ENCODE peak calls at places on chromosomes 1 and 21, in four cellular contexts. K, P, J and Y are unnamed samples.

GRCh38 chr1:6365047-6365446 is 28.5 kb downstream of the ACOT7 start:
- DNase-seq in J (no peak), P (no peak), K (no peak), Y (no peak)

GRCh38 chr1:230377851-230378250 is 48.3 kb downstream of the PGBD5 start:
- DNase-seq in P (no peak), J (no peak), K (no peak), Y (no peak)

GRCh38 chr1:58981392-58981791 is 197.5 kb upstream of the JUN start:
- DNase-seq in K (no peak), P (no peak), J (no peak), Y (peak)

GRCh38 chr21:33978585-33978984 is 63.0 kb upstream of the ATP5PO start:
- DNase-seq in K (no peak), P (no peak), J (no peak), Y (no peak)

GRCh38 chr1:20366076-20366765 is 75.5 kb downstream of the VWA5B1 start:
- DNase-seq in J (no peak), K (peak), P (no peak), Y (no peak)

GRCh38 chr1:13911697-13912619 is 212.0 kb downstream of the PRDM2 start:
- DNase-seq in J (peak), P (no peak), K (no peak), Y (no peak)

GRCh38 chr1:20380175-20380574 is 89.5 kb downstream of the VWA5B1 start:
- DNase-seq in J (no peak), P (no peak), K (no peak), Y (no peak)

GRCh38 chr1:77900687-77901293 is 12.4 kb downstream of the NEXN start:
- DNase-seq in J (peak), K (no peak), P (peak), Y (peak)

GRCh38 chr1:8944006-8944405 is 1.7 kb upstream of the CA6 start:
- DNase-seq in K (no peak), J (no peak), P (no peak), Y (no peak)

GRCh38 chr21:46052703-46053651 is 44.9 kb upstream of the COL6A2 start:
- DNase-seq in J (no peak), P (no peak), K (no peak), Y (no peak)

GRCh38 chr1:230618537-230618936 is 23.7 kb upstream of the COG2 start:
- DNase-seq in P (no peak), J (no peak), K (no peak), Y (no peak)

GRCh38 chr1:191320062-191320461 is 838.2 kb upstream of the RGS18 start:
- DNase-seq in K (no peak), P (no peak), J (no peak), Y (no peak)

GRCh38 chr1:218380125-218380977 is 35.2 kb downstream of the TGFB2 start:
- DNase-seq in P (peak), K (no peak), J (no peak), Y (no peak)

GRCh38 chr21:32538147-32538792 is 47.1 kb downstream of the TCP10L start:
- DNase-seq in K (no peak), J (no peak), P (no peak), Y (peak)

GRCh38 chr1:61238371-61238689 is 156.0 kb downstream of the NFIA start:
- DNase-seq in J (no peak), K (no peak), P (no peak), Y (no peak)

GRCh38 chr1:53544731-53545515 is 85.7 kb downstream of the DMRTB1 start:
- DNase-seq in J (no peak), K (no peak), P (no peak), Y (no peak)

GRCh38 chr1:119546641-119547040 is 39.6 kb downstream of the HSD3B1 start:
- DNase-seq in P (no peak), K (no peak), J (no peak), Y (no peak)

GRCh38 chr1:205570796-205571537 is 60.8 kb downstream of the ELK4 start:
- DNase-seq in K (peak), P (no peak), J (no peak), Y (no peak)

GRCh38 chr21:31124005-31124404 is 85.7 kb upstream of the KRTAP19-8 start:
- DNase-seq in J (no peak), K (no peak), P (no peak), Y (peak)

GRCh38 chr1:237857455-237857854 is 33.3 kb downstream of the ZP4 start:
- DNase-seq in P (no peak), K (no peak), J (no peak), Y (no peak)

GRCh38 chr1:112389689-112390088 is 6.3 kb upstream of the CTTNBP2NL start:
- DNase-seq in P (peak), J (no peak), K (no peak), Y (no peak)

GRCh38 chr1:69993787-69994186 is 211.6 kb downstream of the LRRC40 start:
- DNase-seq in J (no peak), K (no peak), P (no peak), Y (no peak)

GRCh38 chr1:41914515-41914914 is 4.2 kb downstream of the HIVEP3 start:
- DNase-seq in J (no peak), K (no peak), P (no peak), Y (no peak)

GRCh38 chr1:18009061-18009728 is 98.4 kb upstream of the IGSF21 start:
- DNase-seq in K (peak), J (no peak), P (no peak), Y (no peak)

GRCh38 chr1:201455098-201455497 is 13.9 kb downstream of the PHLDA3 start:
- DNase-seq in K (no peak), J (no peak), P (no peak), Y (no peak)

GRCh38 chr1:63898428-63899220 is 124.8 kb downstream of the ROR1 start:
- DNase-seq in P (no peak), K (no peak), J (no peak), Y (no peak)

GRCh38 chr1:226351709-226352108 is 42.7 kb upstream of the LIN9 start:
- DNase-seq in P (no peak), K (no peak), J (no peak), Y (no peak)

GRCh38 chr21:45014747-45015468 is 59.5 kb upstream of the ADARB1 start:
- DNase-seq in K (no peak), J (no peak), P (no peak), Y (no peak)

GRCh38 chr1:204726478-204726877 is 40.9 kb upstream of the LRRN2 start:
- DNase-seq in P (peak), K (peak), J (no peak), Y (no peak)

GRCh38 chr1:30028283-30028682 is 695.1 kb downstream of the MATN1 start:
- DNase-seq in P (no peak), K (no peak), J (no peak), Y (no peak)

GRCh38 chr21:46081862-46082637 is 15.9 kb upstream of the COL6A2 start:
- DNase-seq in J (no peak), K (no peak), P (no peak), Y (no peak)

GRCh38 chr1:211579434-211580302 is 707 bp upstream of the SLC30A1 start:
- DNase-seq in P (peak), K (no peak), J (no peak), Y (peak)

GRCh38 chr21:26506951-26507350 is 66.1 kb downstream of the CYYR1 start:
- DNase-seq in P (no peak), J (no peak), K (no peak), Y (no peak)

GRCh38 chr1:30196457-30196856 is 526.9 kb downstream of the MATN1 start:
- DNase-seq in J (no peak), P (no peak), K (no peak), Y (no peak)

GRCh38 chr1:175373786-175374623 is 181.4 kb upstream of the KIAA0040 start:
- DNase-seq in K (peak), J (no peak), P (peak), Y (peak)

GRCh38 chr1:207017615-207018559 is 14.7 kb downstream of the C1orf116 start:
- DNase-seq in J (no peak), P (no peak), K (no peak), Y (no peak)

GRCh38 chr1:153190373-153190772 is 12.9 kb upstream of the LELP1 start:
- DNase-seq in K (no peak), P (no peak), J (no peak), Y (no peak)

GRCh38 chr1:182087951-182088350 is 26.4 kb upstream of the ZNF648 start:
- DNase-seq in J (no peak), P (no peak), K (no peak), Y (no peak)

GRCh38 chr21:42524341-42525227 is 10.9 kb downstream of the SLC37A1 start:
- DNase-seq in P (peak), J (peak), K (peak), Y (no peak)
- TF ChIP-seq SUZ12 in P (no peak), J (no peak), K (no peak), Y (no peak)

DNA sequence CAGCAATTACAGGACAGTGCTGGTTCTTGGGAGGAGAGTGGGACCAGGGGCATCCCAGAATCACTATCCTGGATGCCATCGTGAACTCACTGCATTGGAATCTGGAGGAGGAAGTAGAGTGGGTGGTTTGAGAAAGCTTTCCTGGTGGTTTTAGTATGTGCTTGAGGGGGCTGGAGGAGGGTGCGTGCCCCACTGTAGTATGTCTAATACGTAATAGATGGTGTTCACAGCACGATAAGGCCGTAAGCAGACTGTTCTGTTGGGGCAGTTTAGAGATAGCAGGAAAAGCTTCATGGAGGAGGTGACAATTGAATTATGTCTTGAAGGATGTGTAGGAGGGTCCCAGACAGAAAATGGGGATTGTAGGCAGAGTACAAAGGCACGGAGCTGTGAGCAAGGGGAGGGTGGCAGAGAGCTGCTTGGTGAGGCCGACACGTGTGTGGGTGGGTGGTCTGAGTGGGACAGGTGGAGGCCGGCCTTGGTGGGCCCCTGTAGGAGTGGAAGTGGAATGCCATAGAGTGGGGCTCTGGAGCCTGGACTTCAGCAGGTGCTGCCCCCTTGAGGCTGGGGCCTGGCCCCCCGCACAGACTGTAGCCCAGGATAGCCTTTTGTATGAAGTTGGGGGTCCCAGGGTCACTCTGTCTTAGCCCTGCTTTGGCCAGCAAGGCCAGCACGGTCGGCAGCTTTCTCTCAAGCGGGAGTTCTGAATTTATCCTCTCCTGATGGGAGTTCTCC is 37.0 kb downstream of the IL6R start:
- DNase-seq in P (no peak), K (peak), J (no peak), Y (no peak)
- TF ChIP-seq ZNF274 in P (no peak), K (no peak), J (no peak), Y (no peak)

GRCh38 chr1:54798769-54799641 is 2.1 kb downstream of the TTC22 start:
- DNase-seq in J (peak), K (no peak), P (no peak), Y (no peak)
- TF ChIP-seq SUZ12 in J (no peak), K (no peak), P (no peak), Y (no peak)

DNA sequence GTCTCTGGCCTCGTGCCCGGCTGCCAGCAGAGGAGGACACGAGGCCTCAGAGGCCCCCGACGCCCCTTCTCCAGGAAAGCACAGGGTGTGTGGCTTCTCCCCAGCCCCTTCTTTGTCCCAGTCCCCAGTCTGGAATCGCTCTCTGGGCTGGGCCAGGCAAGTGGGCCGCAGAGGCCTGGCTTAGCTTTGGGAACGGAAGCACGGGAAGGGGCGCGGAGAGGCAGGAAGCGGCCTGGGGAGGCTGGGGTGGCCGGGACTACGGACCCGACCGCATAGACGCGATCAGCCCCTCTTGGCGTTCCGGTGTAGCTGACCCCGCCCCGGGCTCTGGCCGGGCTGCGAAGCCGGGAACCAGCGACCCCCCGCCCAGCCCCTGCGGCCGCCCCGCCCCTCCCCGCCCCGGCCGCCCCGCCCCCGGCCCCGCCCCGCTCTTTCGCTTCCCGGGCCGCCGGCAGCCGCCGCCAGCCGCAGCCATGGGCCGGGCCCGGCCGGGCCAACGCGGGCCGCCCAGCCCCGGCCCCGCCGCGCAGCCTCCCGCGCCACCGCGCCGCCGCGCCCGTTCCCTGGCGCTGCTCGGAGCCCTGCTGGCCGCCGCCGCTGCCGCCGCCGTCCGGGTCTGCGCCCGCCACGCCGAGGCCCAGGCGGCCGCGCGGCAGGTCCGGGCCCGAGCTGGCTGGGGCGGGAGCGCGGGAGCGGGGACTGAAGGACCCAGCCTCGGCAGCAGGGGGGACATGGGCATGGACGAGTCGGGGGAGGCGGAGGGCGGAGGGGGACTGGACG is at the start of gene SELENON:
- DNase-seq in J (no peak), P (peak), K (peak), Y (peak)
- TF ChIP-seq ZNF274 in J (no peak), P (no peak), K (no peak), Y (no peak)

GRCh38 chr1:245516178-245516829 is 361.5 kb downstream of the KIF26B start:
- DNase-seq in P (peak), J (no peak), K (no peak), Y (no peak)
- TF ChIP-seq SUZ12 in P (no peak), J (no peak), K (no peak), Y (no peak)

DNA sequence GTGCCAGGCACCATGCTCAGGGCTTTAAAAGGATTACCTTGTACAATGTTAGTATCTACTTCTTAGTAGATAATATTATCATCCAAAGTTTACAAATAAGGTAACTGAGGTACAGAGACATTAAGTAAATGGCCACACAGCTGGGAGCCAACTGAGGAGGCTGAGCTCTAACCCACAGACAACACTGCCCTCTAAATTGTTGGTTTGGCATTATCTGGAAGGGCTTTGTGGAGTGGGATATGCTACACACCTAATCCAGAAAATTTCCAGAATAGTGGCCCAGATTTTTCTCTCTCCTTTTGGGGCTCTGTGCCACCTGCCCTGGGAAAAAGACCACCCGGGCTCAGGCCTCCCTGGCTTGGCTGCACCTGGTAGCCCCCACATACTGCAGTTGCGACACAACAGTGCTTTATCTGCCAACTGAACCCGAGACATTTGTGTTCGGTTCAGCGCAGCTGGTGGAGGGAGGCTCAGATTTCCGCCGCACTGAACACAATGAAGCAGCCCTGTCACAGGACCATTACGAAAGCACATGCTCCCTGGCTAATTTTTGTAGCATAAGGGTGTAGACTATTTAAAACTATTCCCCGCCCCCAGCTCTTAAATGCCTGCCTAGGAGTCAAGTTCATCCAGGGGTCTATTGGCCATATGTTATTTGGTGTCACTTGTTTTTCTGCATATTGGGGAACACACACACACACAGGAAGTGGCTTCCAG is 92.2 kb upstream of the ESRRG start:
- DNase-seq in K (no peak), J (no peak), P (no peak), Y (no peak)
- TF ChIP-seq ZNF274 in K (no peak), J (no peak), P (no peak), Y (no peak)

DNA sequence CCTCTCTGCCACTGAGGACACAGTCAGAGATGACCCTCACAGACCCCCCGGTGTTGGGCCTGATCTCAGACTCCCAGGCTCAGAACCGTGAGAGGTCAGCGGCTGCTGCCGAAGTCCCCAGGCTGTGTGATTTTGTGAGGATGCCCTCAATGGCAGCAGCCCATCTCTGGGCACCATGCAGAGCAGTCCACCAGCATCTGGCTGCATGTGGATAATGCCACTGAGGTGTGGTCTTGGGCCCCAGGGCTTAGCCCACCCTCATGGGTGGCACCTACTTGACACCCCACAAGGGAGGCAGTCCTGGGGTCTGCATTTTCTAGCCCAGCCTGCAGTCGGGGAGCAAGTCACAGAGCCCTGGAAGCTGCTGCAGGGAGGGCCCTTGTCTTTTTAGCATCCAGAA is 5.5 kb upstream of the ACTRT2 start:
- DNase-seq in P (no peak), K (no peak), J (no peak), Y (no peak)
- TF ChIP-seq SUZ12 in P (no peak), K (no peak), J (no peak), Y (no peak)

GRCh38 chr1:228397454-228397786 is 9.2 kb downstream of the TRIM11 start:
- DNase-seq in K (no peak), J (no peak), P (no peak), Y (no peak)
- TF ChIP-seq ZNF274 in K (no peak), J (no peak), P (no peak), Y (no peak)

GRCh38 chr1:156498447-156499193 is 2.0 kb downstream of the MEF2D start:
- DNase-seq in K (peak), J (no peak), P (no peak), Y (no peak)

GRCh38 chr1:156497743-156498446 is 2.7 kb downstream of the MEF2D start:
- DNase-seq in K (no peak), J (no peak), P (no peak), Y (no peak)

GRCh38 chr1:156499703-156500577 is 635 bp downstream of the MEF2D start:
- DNase-seq in P (no peak), J (no peak), K (peak), Y (no peak)

GRCh38 chr1:156500578-156500846 is at the start of gene MEF2D:
- DNase-seq in J (no peak), P (no peak), K (no peak), Y (no peak)

GRCh38 chr1:156499194-156499702 is 1.3 kb downstream of the MEF2D start:
- DNase-seq in J (no peak), K (peak), P (no peak), Y (no peak)
- TF ChIP-seq SUZ12 in J (no peak), K (no peak), P (no peak), Y (no peak)

DNA sequence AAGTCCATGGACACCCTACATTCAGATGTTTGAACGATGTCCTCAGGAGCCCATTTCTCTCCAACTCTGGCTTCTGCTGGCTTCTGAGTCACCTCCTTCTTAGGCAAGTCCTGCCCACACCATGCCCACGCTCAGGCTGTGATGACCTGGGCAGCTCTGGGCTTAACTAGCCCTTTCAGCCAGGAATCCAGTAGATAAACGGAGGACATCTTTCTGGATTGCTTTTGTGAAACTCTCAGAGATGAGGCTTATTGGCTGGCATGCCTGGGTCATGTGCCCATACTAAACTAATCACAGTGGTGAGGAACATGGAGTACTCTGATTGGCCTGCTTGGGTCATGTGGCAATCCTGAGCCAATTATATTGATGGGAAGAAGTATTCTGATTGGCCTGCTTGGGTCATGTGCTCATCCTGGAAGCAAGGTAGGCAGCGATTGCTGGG is 32.7 kb downstream of the TNFRSF8 start:
- DNase-seq in J (no peak), K (no peak), P (no peak), Y (no peak)
- TF ChIP-seq ZNF274 in J (no peak), K (no peak), P (no peak), Y (no peak)